ENCODE peak calls at places on chromosomes 2 and 18, in four cellular contexts. J is NCI-H510A treated with DMSO at 0.1 percent for 48 hours, V is choroid plexus epithelial cell, Z is sigmoid colon. Y is an unnamed sample.

GRCh38 chr2:239625106-239625845 is 224.5 kb upstream of the HDAC4 start:
- DNase-seq in J (no peak), V (no peak), Z (no peak), Y (no peak)

GRCh38 chr2:45782436-45782835 is 131.0 kb downstream of the PRKCE start:
- DNase-seq in J (no peak), V (no peak), Z (no peak), Y (no peak)

GRCh38 chr2:11103984-11104793 is 51.1 kb upstream of the SLC66A3 start:
- DNase-seq in J (no peak), V (no peak), Z (no peak), Y (no peak)

GRCh38 chr2:237501892-237502513 is 15.0 kb downstream of the MLPH start:
- DNase-seq in J (no peak), V (peak), Z (no peak), Y (no peak)

GRCh38 chr18:79576686-79577351 is 102.8 kb upstream of the CTDP1 start:
- DNase-seq in J (no peak), V (peak), Z (peak), Y (peak)

GRCh38 chr2:220209751-220210150 is 582.3 kb downstream of the SLC4A3 start:
- DNase-seq in J (no peak), V (no peak), Z (no peak), Y (no peak)

GRCh38 chr2:138787053-138787666 is 7.0 kb upstream of the NXPH2 start:
- DNase-seq in J (peak), V (peak), Z (no peak), Y (no peak)

GRCh38 chr18:32383040-32383819 is 87.5 kb downstream of the GAREM1 start:
- DNase-seq in J (peak), V (peak), Z (no peak), Y (no peak)

GRCh38 chr2:110978148-110978547 is 142.6 kb upstream of the BCL2L11 start:
- DNase-seq in J (no peak), V (no peak), Z (no peak), Y (no peak)

GRCh38 chr18:57447154-57447621 is 12.0 kb downstream of the ONECUT2 start:
- DNase-seq in J (no peak), V (peak), Z (no peak), Y (no peak)

GRCh38 chr18:13369756-13370510 is 151.4 kb downstream of the LDLRAD4 start:
- DNase-seq in J (peak), V (peak), Z (peak), Y (no peak)

GRCh38 chr2:70574618-70575017 is 21.0 kb upstream of the TGFA start:
- DNase-seq in J (no peak), V (no peak), Z (no peak), Y (no peak)

GRCh38 chr2:215728504-215729065 is 284.8 kb downstream of the MREG start:
- DNase-seq in J (no peak), V (peak), Z (no peak), Y (no peak)

GRCh38 chr2:197108758-197109157 is 182.3 kb upstream of the PGAP1 start:
- DNase-seq in J (no peak), V (peak), Z (peak), Y (no peak)

GRCh38 chr2:96580771-96581170 is 44.2 kb downstream of the ARID5A start:
- DNase-seq in J (peak), V (peak), Z (no peak), Y (no peak)

GRCh38 chr18:3493501-3494244 is 43.7 kb downstream of the TGIF1 start:
- DNase-seq in J (no peak), V (no peak), Z (no peak), Y (no peak)

GRCh38 chr2:204825054-204825453 is 279.8 kb downstream of the PARD3B start:
- DNase-seq in J (no peak), V (peak), Z (no peak), Y (no peak)

GRCh38 chr2:161965994-161966393 is 108.0 kb downstream of the DPP4 start:
- DNase-seq in J (no peak), V (no peak), Z (no peak), Y (no peak)

GRCh38 chr2:128639693-128640092 is 321.0 kb upstream of the HS6ST1 start:
- DNase-seq in J (no peak), V (no peak), Z (peak), Y (peak)

GRCh38 chr18:26574958-26575864 is 26.9 kb upstream of the KCTD1 start:
- DNase-seq in J (peak), V (peak), Z (peak), Y (peak)

GRCh38 chr2:950627-950992 is at the start of gene SNTG2:
- DNase-seq in J (peak), V (no peak), Z (no peak), Y (peak)

GRCh38 chr2:50951416-50951815 is 80.5 kb downstream of the NRXN1 start:
- DNase-seq in J (no peak), V (peak), Z (no peak), Y (no peak)

GRCh38 chr2:21024722-21025389 is 19.0 kb downstream of the APOB start:
- DNase-seq in J (no peak), V (no peak), Z (no peak), Y (no peak)

GRCh38 chr2:190910341-190911136 is 29.9 kb downstream of the GLS start:
- DNase-seq in J (no peak), V (peak), Z (no peak), Y (no peak)

GRCh38 chr2:219041252-219041651 is at the start of gene CFAP65:
- DNase-seq in J (peak), V (peak), Z (no peak), Y (peak)

GRCh38 chr2:14081526-14081925 is 551.0 kb upstream of the LRATD1 start:
- DNase-seq in J (no peak), V (peak), Z (no peak), Y (no peak)

GRCh38 chr2:164014068-164014577 is 278.3 kb upstream of the FIGN start:
- DNase-seq in J (no peak), V (no peak), Z (no peak), Y (no peak)